ENCODE peak calls at places on chromosomes 12 and 14, in seven cellular contexts. Z is H1, Y is IMR-90, R is mesendoderm, U is H9, K is mesenchymal stem cell, I is trophoblast cell. S is an unnamed sample.

GRCh38 chr14:21748869-21749303 is 75.3 kb upstream of the OR4E1 start:
- DNase-seq in Z (peak), Y (peak), R (peak), U (peak), K (peak), I (peak), S (peak)

GRCh38 chr12:50964432-50964831 is 12.1 kb downstream of the HIGD1C start:
- DNase-seq in Z (no peak), Y (no peak), R (no peak), U (no peak), K (no peak), I (no peak), S (no peak)

GRCh38 chr12:104985206-104985605 is 910 bp upstream of the NOPCHAP1 start:
- DNase-seq in Z (no peak), Y (no peak), R (no peak), U (no peak), K (no peak), I (no peak), S (no peak)

GRCh38 chr14:97113339-97113738 is 316.2 kb downstream of the VRK1 start:
- DNase-seq in Z (no peak), Y (no peak), R (no peak), U (no peak), K (no peak), I (no peak), S (no peak)

GRCh38 chr12:52082988-52083637 is 3.6 kb downstream of the SMIM41 start:
- DNase-seq in Z (peak), Y (peak), R (peak), U (peak), K (peak), I (peak), S (peak)

GRCh38 chr12:25775968-25776367 is 182.5 kb upstream of the RASSF8 start:
- DNase-seq in Z (no peak), Y (peak), R (peak), U (no peak), K (peak), I (peak), S (no peak)

GRCh38 chr14:105153739-105154475 is 14.7 kb downstream of the JAG2 start:
- DNase-seq in Z (no peak), Y (no peak), R (no peak), U (no peak), K (no peak), I (no peak), S (no peak)

GRCh38 chr14:83463500-83464098 is 1929.9 kb upstream of the SEL1L start:
- DNase-seq in Z (peak), Y (peak), R (peak), U (peak), K (peak), I (no peak), S (peak)

GRCh38 chr12:92036771-92037453 is 108.7 kb downstream of the BTG1 start:
- DNase-seq in Z (no peak), Y (peak), R (no peak), U (no peak), K (peak), I (no peak), S (no peak)

GRCh38 chr12:30422844-30423243 is 272.8 kb downstream of the IPO8 start:
- DNase-seq in Z (no peak), Y (no peak), R (no peak), U (no peak), K (no peak), I (no peak), S (no peak)

GRCh38 chr12:41076114-41076513 is 112.0 kb upstream of the PDZRN4 start:
- DNase-seq in Z (no peak), Y (no peak), R (no peak), U (no peak), K (no peak), I (no peak), S (no peak)

GRCh38 chr12:3622732-3623690 is 129.9 kb downstream of the CRACR2A start:
- DNase-seq in Z (no peak), Y (no peak), R (no peak), U (no peak), K (no peak), I (no peak), S (no peak)

GRCh38 chr12:108173160-108173559 is 44.1 kb downstream of the WSCD2 start:
- DNase-seq in Z (no peak), Y (no peak), R (peak), U (peak), K (no peak), I (no peak), S (no peak)

GRCh38 chr12:109561711-109562030 is 11.6 kb downstream of the MMAB start:
- DNase-seq in Z (no peak), Y (no peak), R (no peak), U (no peak), K (no peak), I (no peak), S (no peak)

GRCh38 chr12:121753844-121754264 is 39.6 kb downstream of the RHOF start:
- DNase-seq in Z (no peak), Y (no peak), R (no peak), U (no peak), K (no peak), I (no peak), S (no peak)

GRCh38 chr12:130102266-130102665 is 60.0 kb upstream of the FZD10 start:
- DNase-seq in Z (no peak), Y (no peak), R (no peak), U (no peak), K (no peak), I (no peak), S (no peak)

GRCh38 chr12:14249368-14249767 is 116.1 kb upstream of the ATF7IP start:
- DNase-seq in Z (no peak), Y (no peak), R (peak), U (no peak), K (no peak), I (no peak), S (peak)

GRCh38 chr12:26043139-26044006 is 81.5 kb downstream of the BHLHE41 start:
- DNase-seq in Z (no peak), Y (no peak), R (peak), U (no peak), K (no peak), I (peak), S (no peak)

GRCh38 chr14:59159169-59159568 is 29.3 kb upstream of the DAAM1 start:
- DNase-seq in Z (no peak), Y (peak), R (no peak), U (no peak), K (peak), I (no peak), S (no peak)

GRCh38 chr14:32938719-32939253 is at the start of gene NPAS3:
- DNase-seq in Z (no peak), Y (no peak), R (no peak), U (no peak), K (no peak), I (no peak), S (no peak)

GRCh38 chr12:99752740-99753139 is 105.2 kb downstream of the GARIN6 start:
- DNase-seq in Z (no peak), Y (no peak), R (no peak), U (no peak), K (no peak), I (no peak), S (no peak)

GRCh38 chr12:8912910-8913309 is 1.4 kb upstream of the PHC1 start:
- DNase-seq in Z (no peak), Y (no peak), R (peak), U (peak), K (no peak), I (peak), S (no peak)

GRCh38 chr12:13982010-13982409 is 608 bp upstream of the GRIN2B start:
- DNase-seq in Z (peak), Y (no peak), R (peak), U (peak), K (no peak), I (no peak), S (peak)

GRCh38 chr12:12239127-12239526 is 27.7 kb downstream of the LRP6 start:
- DNase-seq in Z (no peak), Y (no peak), R (no peak), U (no peak), K (no peak), I (no peak), S (no peak)

GRCh38 chr12:131399000-131399399 is 311.9 kb upstream of the SFSWAP start:
- DNase-seq in Z (no peak), Y (no peak), R (no peak), U (no peak), K (no peak), I (no peak), S (no peak)

GRCh38 chr14:53209370-53209769 is 56.2 kb upstream of the DDHD1 start:
- DNase-seq in Z (no peak), Y (no peak), R (no peak), U (no peak), K (no peak), I (no peak), S (no peak)

GRCh38 chr12:131390408-131391100 is 320.3 kb upstream of the SFSWAP start:
- DNase-seq in Z (peak), Y (no peak), R (peak), U (peak), K (no peak), I (no peak), S (peak)

GRCh38 chr12:82964446-82964845 is 277.7 kb downstream of the TMTC2 start:
- DNase-seq in Z (no peak), Y (no peak), R (no peak), U (no peak), K (no peak), I (no peak), S (no peak)

GRCh38 chr12:113197518-113198077 is 12.1 kb downstream of the RITA1 start:
- DNase-seq in Z (no peak), Y (no peak), R (no peak), U (no peak), K (no peak), I (no peak), S (no peak)

GRCh38 chr12:88579572-88579940 is 715 bp downstream of the KITLG start:
- DNase-seq in Z (peak), Y (no peak), R (peak), U (no peak), K (peak), I (no peak), S (no peak)

GRCh38 chr12:18492372-18493025 is 231.2 kb downstream of the PIK3C2G start:
- DNase-seq in Z (no peak), Y (peak), R (no peak), U (no peak), K (no peak), I (no peak), S (no peak)

GRCh38 chr12:53949631-53950440 is 4.9 kb upstream of the HOXC12 start:
- DNase-seq in Z (peak), Y (no peak), R (peak), U (peak), K (no peak), I (no peak), S (no peak)

GRCh38 chr12:47725893-47726292 is 603 bp upstream of the ENDOU start:
- DNase-seq in Z (no peak), Y (peak), R (no peak), U (no peak), K (peak), I (peak), S (no peak)

GRCh38 chr14:93734086-93734822 is 54.0 kb downstream of the PRIMA1 start:
- DNase-seq in Z (peak), Y (no peak), R (peak), U (peak), K (no peak), I (no peak), S (no peak)
- H2BK5ac ChIP-seq in Z (no peak), Y (no peak), R (no peak), U (no peak), K (no peak), I (no peak), S (no peak)

GRCh38 chr12:81378601-81379000 is 300.7 kb downstream of the ACSS3 start:
- DNase-seq in Z (no peak), Y (no peak), R (no peak), U (no peak), K (no peak), I (no peak), S (no peak)
- H3K4me2 ChIP-seq in Z (no peak), Y (no peak), R (no peak), U (no peak), K (no peak), I (no peak), S (no peak)

GRCh38 chr14:25698111-25698510 is 648.2 kb upstream of the STXBP6 start:
- DNase-seq in Z (no peak), Y (no peak), R (no peak), U (no peak), K (no peak), I (no peak), S (no peak)
- H2BK5ac ChIP-seq in Z (no peak), Y (no peak), R (no peak), U (no peak), K (no peak), I (no peak), S (no peak)

DNA sequence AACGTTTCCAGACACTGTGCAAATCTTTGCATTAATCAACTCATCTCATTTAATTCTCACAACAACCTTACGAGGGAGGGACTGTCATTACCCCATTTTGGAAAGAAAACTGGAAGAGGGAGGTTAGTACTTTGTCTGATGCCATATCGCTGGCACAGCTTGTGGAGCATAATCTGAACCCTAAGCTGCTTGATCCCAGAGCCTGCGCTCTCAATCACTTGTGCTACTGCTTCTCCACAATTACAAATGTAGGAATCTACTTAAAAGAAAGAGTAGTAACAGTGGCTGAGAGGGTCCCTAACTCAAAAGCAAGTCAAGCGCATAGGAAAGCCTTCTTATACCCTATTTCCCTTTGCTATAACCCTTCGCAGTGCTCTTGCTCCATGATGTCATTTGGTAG is 3.2 kb downstream of the EFS start:
- DNase-seq in Z (no peak), Y (no peak), R (no peak), U (no peak), K (no peak), I (no peak), S (no peak)
- H3K4me2 ChIP-seq in Z (no peak), Y (no peak), R (no peak), U (no peak), K (no peak), I (no peak), S (no peak)

GRCh38 chr12:124824195-124824594 is 39.5 kb downstream of the SCARB1 start:
- DNase-seq in Z (no peak), Y (no peak), R (no peak), U (no peak), K (no peak), I (no peak), S (no peak)
- H2BK5ac ChIP-seq in Z (peak), Y (no peak), R (no peak), U (no peak), K (no peak), I (no peak), S (no peak)

GRCh38 chr12:39127401-39127800 is 222.0 kb upstream of the CPNE8 start:
- DNase-seq in Z (no peak), Y (no peak), R (peak), U (no peak), K (peak), I (peak), S (no peak)
- H3K4me2 ChIP-seq in Z (no peak), Y (no peak), R (no peak), U (no peak), K (no peak), I (no peak), S (no peak)

GRCh38 chr12:116928504-116928903 is 17.8 kb downstream of the FBXW8 start:
- DNase-seq in Z (no peak), Y (no peak), R (peak), U (no peak), K (no peak), I (no peak), S (no peak)
- H2BK5ac ChIP-seq in Z (no peak), Y (no peak), R (no peak), U (no peak), K (no peak), I (no peak), S (no peak)

DNA sequence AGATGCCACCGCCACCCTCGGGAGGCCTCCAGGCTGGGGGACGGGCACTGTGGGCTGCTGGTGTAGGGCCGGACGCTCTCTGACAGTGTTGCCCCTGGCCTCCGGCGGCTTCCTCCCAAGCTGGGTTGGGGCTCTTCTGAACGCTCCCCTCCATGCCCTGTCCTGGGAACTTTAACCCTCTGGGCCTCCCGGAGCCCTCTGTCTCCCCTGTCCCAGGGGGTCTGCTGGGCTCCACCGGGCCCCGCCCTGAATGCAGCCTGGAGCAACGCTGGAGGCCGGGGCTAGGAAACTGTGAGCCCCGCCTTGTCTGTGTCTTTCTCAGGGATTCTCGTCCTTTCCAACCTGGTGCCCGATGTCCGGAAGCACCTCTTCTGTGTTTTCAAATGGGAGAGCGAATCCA is 45.7 kb upstream of the FBRSL1 start:
- DNase-seq in Z (no peak), Y (no peak), R (no peak), U (no peak), K (no peak), I (no peak), S (no peak)
- H3K4me2 ChIP-seq in Z (no peak), Y (no peak), R (no peak), U (no peak), K (no peak), I (no peak), S (no peak)

S was measured in neuronal stem cell.